ENCODE peak calls at places on chromosomes 7 and 10, in four cellular contexts. L is small intestine, O is mesendoderm, Z is aorta. I is an unnamed sample. For H3K4me1, the result is how much of the 10 kb centered on the place peaks cover.

GRCh38 chr10:34092891-34093290 is 722.2 kb downstream of the PARD3 start:
- DNase-seq in Z (no peak), L (no peak), O (no peak), I (no peak)

GRCh38 chr7:123865517-123866117 is 20.6 kb downstream of the HYAL4 start:
- DNase-seq in O (peak), L (peak), Z (no peak), I (no peak)

GRCh38 chr7:133789951-133790350 is 337.2 kb upstream of the LRGUK start:
- DNase-seq in Z (no peak), O (peak), L (no peak), I (no peak)

GRCh38 chr10:6239213-6239991 is 36.7 kb downstream of the PFKFB3 start:
- DNase-seq in L (peak), Z (no peak), O (peak), I (peak)

GRCh38 chr10:117968354-117969182 is 78.2 kb downstream of the RAB11FIP2 start:
- DNase-seq in Z (no peak), L (no peak), O (no peak), I (no peak)

GRCh38 chr10:45354261-45354660 is 19.8 kb upstream of the ALOX5 start:
- DNase-seq in L (no peak), O (no peak), Z (peak), I (peak)

GRCh38 chr10:25017247-25017590 is 807 bp downstream of the THNSL1 start:
- DNase-seq in O (no peak), L (no peak), Z (no peak), I (no peak)

GRCh38 chr7:32573110-32573687 is 77.9 kb downstream of the AVL9 start:
- DNase-seq in L (no peak), O (no peak), Z (no peak), I (no peak)

GRCh38 chr10:12594448-12594944 is 245.1 kb downstream of the CAMK1D start:
- DNase-seq in L (peak), Z (no peak), O (no peak), I (no peak)

GRCh38 chr10:52771534-52772455 is 789 bp downstream of the MBL2 start:
- DNase-seq in Z (no peak), O (no peak), L (no peak), I (no peak)

GRCh38 chr10:68284007-68284406 is 47.9 kb upstream of the HNRNPH3 start:
- DNase-seq in Z (no peak), L (no peak), O (no peak), I (no peak)

GRCh38 chr10:125991009-125991788 is 94.8 kb downstream of the FANK1 start:
- DNase-seq in Z (no peak), O (no peak), L (no peak), I (no peak)

GRCh38 chr7:117019786-117020604 is 66.7 kb downstream of the ST7 start:
- DNase-seq in L (no peak), Z (peak), O (peak), I (peak)

GRCh38 chr7:31815796-31816195 is 128.8 kb downstream of the PPP1R17 start:
- DNase-seq in O (peak), L (no peak), Z (no peak), I (no peak)

GRCh38 chr10:98487692-98488091 is 41.0 kb upstream of the HPS1 start:
- DNase-seq in L (no peak), O (no peak), Z (no peak), I (no peak)

GRCh38 chr7:152085116-152085515 is 59.6 kb downstream of the GALNT11 start:
- DNase-seq in O (no peak), L (no peak), Z (no peak), I (no peak)

DNA sequence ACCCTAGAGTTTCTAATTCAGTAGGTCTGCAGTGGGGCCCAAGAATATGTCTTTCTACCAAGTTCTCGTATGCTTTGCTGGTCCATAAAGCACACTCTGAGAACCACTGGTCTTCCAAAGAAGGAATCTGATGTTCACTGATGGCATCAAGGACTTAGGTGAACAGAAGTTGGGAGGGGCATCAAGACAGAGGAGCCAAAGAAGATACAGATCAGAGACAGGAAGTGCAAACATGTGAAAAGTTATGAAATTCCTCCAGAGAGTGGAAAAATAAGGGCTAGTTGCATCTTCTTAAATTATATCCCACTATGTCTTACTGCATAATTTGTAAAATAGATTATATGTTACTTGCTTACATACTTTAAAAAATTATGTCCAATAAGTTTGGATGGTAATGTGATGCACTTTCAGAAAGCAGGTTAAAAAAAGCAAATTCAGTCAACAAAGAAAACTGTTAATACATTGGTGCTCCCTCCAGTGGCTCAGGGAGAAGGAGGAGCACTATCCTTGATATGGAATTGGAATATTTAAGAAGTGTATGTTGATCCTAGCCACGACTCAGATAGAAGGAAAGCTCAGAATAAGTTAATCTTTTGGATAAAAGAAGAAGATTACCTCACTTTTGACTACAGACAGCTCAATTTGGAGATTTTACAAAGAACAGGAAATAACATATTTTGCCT is 35.8 kb downstream of the CREB3L2 start:
- DNase-seq in Z (no peak), L (no peak), O (no peak), I (no peak)
- H3K4me1 ChIP-seq in Z (under half), L (under half), O (under half), I (under half)

DNA sequence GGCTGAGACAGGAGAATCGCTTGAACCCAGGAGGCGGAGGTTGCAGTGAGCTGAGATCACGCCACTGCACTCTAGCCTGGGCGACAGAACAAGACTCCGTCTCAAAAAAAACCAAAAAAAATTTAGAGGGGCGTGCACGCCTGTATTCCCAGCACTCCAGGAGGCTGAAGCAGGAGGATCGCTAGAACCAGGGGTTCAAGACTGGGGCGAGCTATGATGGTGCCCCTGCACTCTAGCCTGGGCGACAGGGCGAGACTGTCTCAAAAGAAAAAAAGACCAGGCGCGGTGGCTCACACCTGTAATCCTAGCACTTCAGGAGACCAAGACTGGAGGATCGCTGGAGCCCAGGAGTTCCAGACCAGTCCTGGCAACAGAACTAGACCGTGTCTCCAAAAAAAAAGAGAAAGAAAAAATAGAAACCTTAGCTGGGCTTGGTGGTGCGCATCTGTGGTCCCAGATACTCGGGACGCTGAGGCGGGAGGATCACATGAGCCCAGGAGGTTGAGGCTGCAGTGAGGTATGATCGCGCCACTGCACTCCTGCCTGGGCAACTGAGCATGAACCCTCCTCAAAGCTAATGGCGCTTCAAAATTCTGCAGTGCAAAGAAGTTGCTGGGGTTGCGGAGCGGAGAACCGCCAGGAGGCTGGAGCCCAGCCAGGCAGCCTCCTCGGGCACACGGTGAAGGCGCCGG is 382 bp upstream of the MBLAC1 start:
- DNase-seq in L (no peak), O (no peak), Z (peak), I (no peak)
- H3K4me1 ChIP-seq in L (under half), O (under half), Z (under half), I (under half)

DNA sequence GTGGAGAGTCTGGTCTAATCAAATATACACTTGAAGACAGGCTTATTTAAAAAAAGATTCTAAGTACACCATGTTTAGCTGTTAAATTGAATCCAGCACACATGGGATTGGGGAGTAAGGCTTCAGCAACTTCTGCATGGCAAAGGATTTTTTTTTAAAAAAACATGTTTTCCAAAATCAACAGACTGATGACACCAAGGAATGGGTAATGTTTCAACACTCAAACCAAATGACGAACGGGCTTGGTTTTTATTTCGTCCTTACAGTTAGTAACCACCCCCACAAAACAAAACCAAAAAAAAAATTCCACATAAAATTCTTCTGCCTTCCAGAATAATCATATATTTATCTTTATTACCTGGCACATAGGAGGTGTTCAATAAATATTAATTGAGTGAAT is 45.7 kb downstream of the ICA1 start:
- DNase-seq in O (no peak), Z (no peak), L (no peak), I (no peak)
- H3K4me1 ChIP-seq in O (under half), Z (under half), L (under half), I (under half)

GRCh38 chr10:79184141-79184625 is 115.4 kb downstream of the ZMIZ1 start:
- DNase-seq in L (peak), O (peak), Z (no peak), I (no peak)
- H3K4me1 ChIP-seq in L (under half), O (under half), Z (under half), I (under half)

DNA sequence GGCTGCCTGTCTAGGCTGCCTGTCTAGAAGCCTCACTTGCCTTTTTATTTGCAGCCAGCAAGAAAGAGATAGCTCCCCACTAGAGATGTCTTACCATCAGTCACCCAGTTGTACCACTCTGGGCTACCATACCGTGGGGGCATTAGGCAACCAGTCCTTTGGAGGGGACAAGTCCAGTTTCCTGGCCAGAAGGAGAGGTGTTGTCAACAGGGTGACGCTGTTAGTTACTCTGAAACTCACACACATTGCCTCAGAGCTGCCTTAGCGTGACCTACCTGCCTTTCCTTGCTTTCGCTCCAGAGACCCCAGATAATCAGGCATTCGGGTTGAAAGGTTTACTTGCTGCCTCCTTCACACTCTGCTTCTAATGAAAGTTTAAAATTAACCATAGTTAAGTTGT is 155.4 kb downstream of the CELF2 start:
- DNase-seq in Z (no peak), O (no peak), L (no peak), I (no peak)
- H3K4me1 ChIP-seq in Z (under half), O (under half), L (under half), I (under half)

DNA sequence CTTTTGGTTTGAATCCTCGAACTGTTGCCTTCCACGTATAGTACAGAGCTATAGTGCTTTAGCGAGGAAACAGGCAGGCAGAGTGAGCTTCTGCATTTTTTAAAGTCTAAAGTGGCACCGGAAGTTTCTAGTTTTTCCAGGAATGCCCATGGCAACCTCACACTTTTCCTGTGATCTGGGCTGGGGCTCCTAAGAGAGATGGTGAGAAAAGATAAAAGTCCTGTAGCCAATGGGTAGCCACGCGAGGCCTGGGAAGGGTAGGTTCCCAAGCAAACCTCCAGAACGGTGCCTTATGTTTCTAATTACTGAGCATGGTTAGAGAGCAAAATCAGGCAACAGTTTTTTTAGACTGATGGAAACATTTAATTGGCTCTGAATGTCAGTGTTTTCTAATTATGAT is 76.7 kb downstream of the CALD1 start:
- DNase-seq in O (peak), L (no peak), Z (no peak), I (no peak)
- H3K4me1 ChIP-seq in O (under half), L (under half), Z (under half), I (under half)